ENCODE peak calls at places on chromosomes 6 and 20, in five cellular contexts. One of them, this sample, is unnamed. For H3K9me3, the result is how much of the 10 kb centered on the place peaks cover.

GRCh38 chr6:91608428-91608827 is 1021.6 kb upstream of the MAP3K7 start:
- DNase-seq in AG04450: no peak
- DNase-seq in heart left ventricle: no peak
- DNase-seq in psoas muscle: no peak
- DNase-seq in HCT116: no peak
- DNase-seq in this sample: no peak

GRCh38 chr6:70215460-70215859 is 87.4 kb downstream of the COL9A1 start:
- DNase-seq in AG04450: no peak
- DNase-seq in heart left ventricle: no peak
- DNase-seq in psoas muscle: no peak
- DNase-seq in HCT116: no peak
- DNase-seq in this sample: no peak

GRCh38 chr6:167733740-167734661 is 92.7 kb upstream of the AFDN start:
- DNase-seq in AG04450: no peak
- DNase-seq in heart left ventricle: peak
- DNase-seq in psoas muscle: no peak
- DNase-seq in HCT116: no peak
- DNase-seq in this sample: no peak

GRCh38 chr6:35400901-35401311 is 51.2 kb upstream of the FANCE start:
- DNase-seq in AG04450: no peak
- DNase-seq in heart left ventricle: no peak
- DNase-seq in psoas muscle: no peak
- DNase-seq in HCT116: peak
- DNase-seq in this sample: no peak

GRCh38 chr6:133591330-133591729 is 297.6 kb upstream of the TCF21 start:
- DNase-seq in AG04450: no peak
- DNase-seq in heart left ventricle: no peak
- DNase-seq in psoas muscle: no peak
- DNase-seq in HCT116: no peak
- DNase-seq in this sample: no peak

GRCh38 chr20:50445367-50446151 is 64.6 kb upstream of the PTPN1 start:
- DNase-seq in AG04450: no peak
- DNase-seq in heart left ventricle: no peak
- DNase-seq in psoas muscle: no peak
- DNase-seq in HCT116: no peak
- DNase-seq in this sample: no peak

GRCh38 chr6:84411060-84411629 is 183.7 kb upstream of the CEP162 start:
- DNase-seq in AG04450: no peak
- DNase-seq in heart left ventricle: no peak
- DNase-seq in psoas muscle: no peak
- DNase-seq in HCT116: no peak
- DNase-seq in this sample: no peak

GRCh38 chr20:48295966-48296421 is 510.7 kb upstream of the SULF2 start:
- DNase-seq in AG04450: peak
- DNase-seq in heart left ventricle: no peak
- DNase-seq in psoas muscle: no peak
- DNase-seq in HCT116: no peak
- DNase-seq in this sample: no peak

GRCh38 chr20:60424267-60424904 is 466.2 kb downstream of the CDH26 start:
- DNase-seq in AG04450: no peak
- DNase-seq in heart left ventricle: no peak
- DNase-seq in psoas muscle: no peak
- DNase-seq in HCT116: no peak
- DNase-seq in this sample: no peak

GRCh38 chr20:60422848-60423247 is 464.6 kb downstream of the CDH26 start:
- DNase-seq in AG04450: no peak
- DNase-seq in heart left ventricle: no peak
- DNase-seq in psoas muscle: no peak
- DNase-seq in HCT116: no peak
- DNase-seq in this sample: no peak

GRCh38 chr20:60420676-60421229 is 462.5 kb downstream of the CDH26 start:
- DNase-seq in AG04450: no peak
- DNase-seq in heart left ventricle: no peak
- DNase-seq in psoas muscle: no peak
- DNase-seq in HCT116: no peak
- DNase-seq in this sample: no peak
- H3K9me3 ChIP-seq in AG04450: under half
- H3K9me3 ChIP-seq in heart left ventricle: under half
- H3K9me3 ChIP-seq in psoas muscle: under half
- H3K9me3 ChIP-seq in HCT116: under half
- H3K9me3 ChIP-seq in this sample: under half

GRCh38 chr6:42176981-42177380 is 3.8 kb downstream of the GUCA1A start:
- DNase-seq in AG04450: no peak
- DNase-seq in heart left ventricle: no peak
- DNase-seq in psoas muscle: no peak
- DNase-seq in HCT116: no peak
- DNase-seq in this sample: no peak
- H3K9me3 ChIP-seq in AG04450: under half
- H3K9me3 ChIP-seq in heart left ventricle: under half
- H3K9me3 ChIP-seq in psoas muscle: under half
- H3K9me3 ChIP-seq in HCT116: under half
- H3K9me3 ChIP-seq in this sample: under half

GRCh38 chr20:41571006-41571405 is 47.2 kb downstream of the CHD6 start:
- DNase-seq in AG04450: no peak
- DNase-seq in heart left ventricle: no peak
- DNase-seq in psoas muscle: no peak
- DNase-seq in HCT116: no peak
- DNase-seq in this sample: no peak
- H3K9me3 ChIP-seq in AG04450: under half
- H3K9me3 ChIP-seq in heart left ventricle: under half
- H3K9me3 ChIP-seq in psoas muscle: under half
- H3K9me3 ChIP-seq in HCT116: under half
- H3K9me3 ChIP-seq in this sample: under half

DNA sequence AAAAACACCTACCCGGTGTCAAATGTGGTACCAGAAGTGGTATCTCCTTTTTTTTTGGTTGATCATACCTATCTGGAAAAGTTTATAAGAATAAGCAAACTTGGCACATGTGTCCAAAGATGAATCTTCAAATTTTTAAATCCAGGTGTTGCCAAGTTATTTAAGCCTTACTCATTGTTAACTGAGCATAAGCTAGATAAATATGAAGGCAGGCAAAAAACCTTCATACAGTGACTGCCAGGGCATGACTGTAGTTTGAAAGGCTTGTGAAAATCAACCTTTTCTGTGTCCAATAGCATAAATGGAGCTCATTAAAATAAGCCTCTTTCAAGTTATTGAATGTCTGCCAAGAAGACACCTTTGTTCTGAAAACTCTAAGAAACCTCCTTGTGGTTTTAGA is 699.2 kb downstream of the DOK5 start:
- DNase-seq in AG04450: no peak
- DNase-seq in heart left ventricle: no peak
- DNase-seq in psoas muscle: no peak
- DNase-seq in HCT116: no peak
- DNase-seq in this sample: no peak
- H3K9me3 ChIP-seq in AG04450: under half
- H3K9me3 ChIP-seq in heart left ventricle: under half
- H3K9me3 ChIP-seq in psoas muscle: under half
- H3K9me3 ChIP-seq in HCT116: under half
- H3K9me3 ChIP-seq in this sample: under half